ENCODE peak calls at places on chromosome 17, in four cellular contexts. V is GM12878, P is K562, W is HepG2. N is an unnamed sample.

GRCh38 chr17:4631836-4632582 is 9.5 kb downstream of the ALOX15 start:
- DNase-seq in W (no peak), P (no peak), V (no peak), N (peak)

GRCh38 chr17:78258323-78259229 is 27.1 kb downstream of the TMEM235 start:
- DNase-seq in P (peak), V (no peak), W (peak), N (peak)

GRCh38 chr17:41982026-41982989 is 15.7 kb downstream of the CNP start:
- DNase-seq in V (no peak), P (no peak), W (no peak), N (no peak)

GRCh38 chr17:44915727-44916058 is 393 bp upstream of the GFAP start:
- DNase-seq in V (no peak), P (no peak), W (no peak), N (no peak)

GRCh38 chr17:39174907-39175694 is 9.1 kb upstream of the ARL5C start:
- DNase-seq in W (peak), V (no peak), P (peak), N (peak)

GRCh38 chr17:79505199-79505598 is 105.7 kb downstream of the RBFOX3 start:
- DNase-seq in W (no peak), V (no peak), P (no peak), N (no peak)

GRCh38 chr17:76391200-76391715 is 6.8 kb downstream of the SPHK1 start:
- DNase-seq in P (no peak), V (no peak), W (no peak), N (no peak)

GRCh38 chr17:45675012-45675411 is 109.1 kb upstream of the CRHR1 start:
- DNase-seq in W (no peak), P (no peak), V (no peak), N (no peak)

GRCh38 chr17:76881966-76882365 is 13.8 kb downstream of the MGAT5B start:
- DNase-seq in P (no peak), V (no peak), W (no peak), N (no peak)

GRCh38 chr17:40859536-40859935 is 7.5 kb downstream of the KRT12 start:
- DNase-seq in W (no peak), P (no peak), V (no peak), N (no peak)

GRCh38 chr17:40857535-40857934 is 9.5 kb downstream of the KRT12 start:
- DNase-seq in W (no peak), V (no peak), P (no peak), N (no peak)

GRCh38 chr17:40850287-40850972 is 16.6 kb downstream of the KRT12 start:
- DNase-seq in P (no peak), W (no peak), V (no peak), N (no peak)

GRCh38 chr17:40852378-40852777 is 14.6 kb downstream of the KRT12 start:
- DNase-seq in P (peak), W (no peak), V (no peak), N (no peak)

GRCh38 chr17:40854175-40854814 is 12.7 kb downstream of the KRT12 start:
- DNase-seq in P (peak), W (peak), V (no peak), N (no peak)
- TF ChIP-seq CREB1 in P (no peak), W (peak), V (no peak), N (no peak)

GRCh38 chr17:29048440-29049360 is 5.8 kb downstream of the PIPOX start:
- DNase-seq in P (no peak), W (no peak), V (no peak), N (peak)
- TF ChIP-seq REST in P (no peak), W (no peak), V (no peak), N (no peak)

DNA sequence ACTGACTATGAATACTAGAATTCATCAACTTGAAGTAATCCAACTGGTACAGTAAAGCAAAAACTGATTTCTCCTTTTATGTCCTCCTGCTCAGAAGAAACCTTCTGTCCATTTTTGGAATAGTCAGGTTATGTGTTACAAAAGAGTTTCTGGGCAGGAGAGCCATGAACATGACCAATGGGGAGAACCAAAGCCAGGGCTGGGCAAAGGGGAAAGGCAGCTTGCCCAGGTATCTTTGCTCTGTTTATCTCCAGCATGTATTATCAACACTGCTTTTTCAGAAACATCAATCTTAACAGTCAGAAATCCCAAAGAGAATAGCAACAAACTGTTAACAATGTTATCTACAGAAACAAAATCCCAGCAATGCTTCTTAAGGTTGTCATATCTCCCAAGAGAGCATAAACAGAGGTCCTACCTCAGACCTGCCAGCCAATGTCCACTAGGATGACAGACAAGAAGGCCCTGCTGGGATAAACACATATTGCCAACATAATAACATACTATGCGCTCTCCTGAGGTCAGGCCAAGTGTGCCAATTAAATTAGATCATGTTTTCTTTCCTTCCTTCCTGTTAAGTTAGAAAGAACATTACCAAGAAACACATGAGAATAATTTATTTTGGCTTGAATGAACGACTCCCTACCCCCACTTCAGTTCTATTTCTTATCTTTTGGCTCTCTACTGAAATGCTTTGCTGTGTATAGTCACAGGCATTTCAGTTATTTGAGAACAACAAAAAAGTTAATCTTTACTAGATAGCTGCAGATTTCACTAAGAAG is 28.0 kb downstream of the BLMH start:
- DNase-seq in W (no peak), P (no peak), V (no peak), N (no peak)
- TF ChIP-seq CREB1 in W (no peak), P (no peak), V (no peak), N (no peak)

DNA sequence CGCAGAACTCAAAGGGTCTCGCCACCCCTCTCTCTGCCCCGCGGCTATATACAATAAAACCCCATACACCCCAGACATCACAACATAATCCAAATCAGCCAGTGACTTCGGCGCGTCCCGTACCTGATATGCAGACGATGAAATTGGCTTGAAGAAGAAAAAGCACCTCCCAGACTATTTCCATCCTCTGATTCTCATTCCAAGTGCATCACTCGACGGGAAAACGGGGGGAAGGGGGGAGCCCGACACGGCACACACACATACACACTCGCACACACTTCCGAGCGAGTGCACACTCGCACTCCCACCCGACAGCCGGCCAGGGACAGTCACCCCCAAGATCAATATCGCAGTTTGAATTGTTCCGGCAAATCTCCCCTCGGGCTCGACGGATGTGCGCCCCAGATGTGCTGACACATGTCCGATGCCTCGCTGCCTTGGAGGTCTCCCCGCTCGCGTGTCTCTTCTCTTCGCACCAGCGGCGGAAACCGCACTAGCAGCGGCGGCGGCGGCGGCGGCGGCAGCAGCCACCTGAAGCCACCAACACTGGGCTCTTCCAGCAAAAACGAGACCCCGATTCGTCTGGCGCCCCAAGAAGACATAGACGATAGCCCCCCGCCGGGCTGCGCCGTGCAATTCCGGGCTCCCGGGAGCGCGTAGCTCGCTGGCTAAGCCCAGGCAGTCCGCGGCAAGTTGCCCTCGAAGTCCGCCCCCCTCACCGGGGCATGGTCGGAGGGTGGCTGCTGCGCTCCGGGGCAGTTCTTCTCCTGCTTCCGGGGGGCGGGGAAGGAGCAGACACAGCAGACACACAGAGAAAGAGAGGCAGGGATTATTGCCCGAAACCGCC is 688 bp downstream of the CA10 start:
- DNase-seq in P (no peak), V (no peak), W (no peak), N (peak)
- TF ChIP-seq REST in P (no peak), V (no peak), W (no peak), N (no peak)